ENCODE peak calls at places on chromosomes 4 and X, in four cellular contexts. U is GM12878, B is K562, H is HepG2. N is an unnamed sample.

GRCh38 chr4:2159931-2160330 is 82.0 kb downstream of the HAUS3 start:
- DNase-seq in U (no peak), B (no peak), H (no peak), N (no peak)

GRCh38 chr4:10100734-10101216 is 15.8 kb downstream of the WDR1 start:
- DNase-seq in U (no peak), B (no peak), H (no peak), N (no peak)

GRCh38 chr4:2042207-2042946 is 16.8 kb upstream of the NAT8L start:
- DNase-seq in U (no peak), B (peak; percentile 58), H (no peak), N (no peak)

GRCh38 chr4:181688886-181689285 is 554.3 kb upstream of the TENM3 start:
- DNase-seq in U (no peak), B (no peak), H (no peak), N (no peak)

GRCh38 chrX:44344194-44344593 is 722 bp upstream of the EFHC2 start:
- DNase-seq in U (no peak), B (peak; percentile 76), H (no peak), N (no peak)

GRCh38 chr4:2946812-2947600 is 16.2 kb downstream of the NOP14 start:
- DNase-seq in U (no peak), B (no peak), H (no peak), N (no peak)

GRCh38 chr4:40251366-40251765 is 54.5 kb downstream of the RHOH start:
- DNase-seq in U (no peak), B (no peak), H (no peak), N (peak; percentile 35)

GRCh38 chr4:94507708-94508107 is 56.0 kb downstream of the PDLIM5 start:
- DNase-seq in U (no peak), B (peak; percentile 50), H (peak; percentile 23), N (peak; percentile 81)

GRCh38 chr4:181956502-181956901 is 286.7 kb upstream of the TENM3 start:
- DNase-seq in U (no peak), B (no peak), H (no peak), N (no peak)

GRCh38 chr4:153362184-153362583 is 17.7 kb downstream of the MND1 start:
- DNase-seq in U (no peak), B (peak; percentile 93), H (no peak), N (no peak)

GRCh38 chr4:168612435-168613139 is 115.7 kb downstream of the PALLD start:
- DNase-seq in U (no peak), B (no peak), H (no peak), N (peak; percentile 38)

GRCh38 chr4:169660929-169661328 is 40.6 kb downstream of the CLCN3 start:
- DNase-seq in U (no peak), B (no peak), H (no peak), N (no peak)

GRCh38 chr4:117596917-117597316 is 437.4 kb upstream of the NDST3 start:
- DNase-seq in U (no peak), B (no peak), H (no peak), N (no peak)

GRCh38 chr4:19857405-19857804 is 394.3 kb upstream of the SLIT2 start:
- DNase-seq in U (no peak), B (no peak), H (no peak), N (no peak)

GRCh38 chr4:182724414-182724813 is 192.8 kb downstream of the DCTD start:
- DNase-seq in U (no peak), B (no peak), H (no peak), N (no peak)

GRCh38 chr4:159434496-159435241 is 331.8 kb downstream of the RAPGEF2 start:
- DNase-seq in U (no peak), B (no peak), H (no peak), N (no peak)

GRCh38 chrX:84047339-84047738 is 140.7 kb downstream of the RPS6KA6 start:
- DNase-seq in U (no peak), B (no peak), H (no peak), N (no peak)

GRCh38 chr4:23720556-23720955 is 169.3 kb downstream of the PPARGC1A start:
- DNase-seq in U (no peak), B (no peak), H (no peak), N (no peak)

GRCh38 chrX:34559325-34559724 is 97.8 kb downstream of the TMEM47 start:
- DNase-seq in U (no peak), B (no peak), H (no peak), N (no peak)

GRCh38 chrX:1221296-1221845 is 8.9 kb upstream of the CRLF2 start:
- DNase-seq in U (no peak), B (no peak), H (no peak), N (no peak)

GRCh38 chr4:47315346-47315745 is 148.2 kb downstream of the COMMD8 start:
- DNase-seq in U (no peak), B (no peak), H (no peak), N (no peak)

GRCh38 chrX:136310411-136310810 is 9.6 kb downstream of the ADGRG4 start:
- DNase-seq in U (no peak), B (peak; percentile 50), H (no peak), N (peak; percentile 2)

GRCh38 chr4:75542824-75543223 is 13.0 kb upstream of the ODAPH start:
- DNase-seq in U (no peak), B (no peak), H (no peak), N (peak; percentile 10)

DNA sequence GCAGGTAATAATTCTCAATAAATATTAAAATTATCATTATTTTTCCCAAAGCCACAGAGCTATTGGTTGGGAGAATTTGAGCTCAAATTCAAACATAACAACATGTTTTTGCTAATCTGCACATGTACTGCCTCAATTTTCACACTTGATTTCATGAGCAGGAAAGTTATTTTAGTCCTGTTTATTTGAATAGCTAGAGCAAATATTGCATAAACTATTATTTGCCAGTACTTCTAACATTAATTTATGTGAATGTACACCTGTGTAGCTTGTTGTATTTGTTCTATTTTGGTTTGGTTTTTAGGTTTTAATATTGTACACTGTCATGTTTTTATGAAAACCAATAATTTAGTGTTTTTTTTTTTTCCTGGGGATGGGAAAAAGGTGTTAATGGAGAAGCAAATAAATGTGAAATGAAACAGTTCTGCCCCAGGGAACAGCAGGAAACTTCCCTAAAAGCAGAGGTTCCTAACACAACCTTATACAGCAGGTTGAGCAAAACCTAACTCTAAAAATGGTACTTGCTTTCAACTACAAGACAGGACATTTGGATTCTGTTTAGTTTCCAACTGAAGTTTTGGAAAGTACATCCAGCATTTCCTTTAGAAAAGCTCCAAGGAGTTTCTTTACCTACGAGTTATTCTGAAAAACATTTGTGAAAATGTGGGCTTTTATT is 99.4 kb downstream of the SYNPO2 start:
- DNase-seq in U (no peak), B (no peak), H (no peak), N (no peak)
- H3K27ac ChIP-seq in U (no peak overlapping the region), B (no peak overlapping the region), H (no peak overlapping the region), N (no peak overlapping the region)

GRCh38 chrX:105975382-105975781 is 63.1 kb downstream of the SERPINA7 start:
- DNase-seq in U (no peak), B (no peak), H (peak; percentile 33), N (no peak)
- TF ChIP-seq KDM1A in U (no peak), B (no peak), H (no peak), N (no peak)

GRCh38 chr4:783133-783541 is 42.8 kb downstream of the CPLX1 start:
- DNase-seq in U (no peak), B (no peak), H (no peak), N (no peak)

GRCh38 chr4:779555-779954 is 46.4 kb downstream of the CPLX1 start:
- DNase-seq in U (no peak), B (no peak), H (no peak), N (no peak)

GRCh38 chr4:781493-782216 is 44.3 kb downstream of the CPLX1 start:
- DNase-seq in U (peak; percentile 93), B (peak; percentile 99), H (peak; percentile 97), N (peak; percentile 97)

GRCh38 chr4:777520-778262 is 48.2 kb downstream of the CPLX1 start:
- DNase-seq in U (no peak), B (no peak), H (peak; percentile 74), N (no peak)

GRCh38 chr4:780730-781492 is 45.0 kb downstream of the CPLX1 start:
- DNase-seq in U (no peak), B (no peak), H (no peak), N (no peak)
- TF ChIP-seq CHD4 in U (no peak), B (no peak), H (no peak), N (no peak)

GRCh38 chrX:40177489-40177888 is 79.7 kb upstream of the BCOR start:
- DNase-seq in U (no peak), B (no peak), H (no peak), N (no peak)

GRCh38 chrX:40176256-40176978 is 78.7 kb upstream of the BCOR start:
- DNase-seq in U (no peak), B (peak; percentile 73), H (peak; percentile 35), N (peak; percentile 44)

GRCh38 chrX:40175416-40176255 is 77.9 kb upstream of the BCOR start:
- DNase-seq in U (no peak), B (peak; percentile 91), H (peak; percentile 47), N (peak; percentile 13)

GRCh38 chrX:40177942-40178715 is 80.4 kb upstream of the BCOR start:
- DNase-seq in U (no peak), B (no peak), H (no peak), N (no peak)

GRCh38 chrX:40176979-40177430 is 79.2 kb upstream of the BCOR start:
- DNase-seq in U (no peak), B (no peak), H (peak; percentile 50), N (no peak)
- H3K27ac ChIP-seq in U (peak overlapping the region; percentile 96), B (peak overlapping the region; percentile 99), H (peak overlapping the region; percentile 95), N (peak overlapping the region; percentile 90)

DNA sequence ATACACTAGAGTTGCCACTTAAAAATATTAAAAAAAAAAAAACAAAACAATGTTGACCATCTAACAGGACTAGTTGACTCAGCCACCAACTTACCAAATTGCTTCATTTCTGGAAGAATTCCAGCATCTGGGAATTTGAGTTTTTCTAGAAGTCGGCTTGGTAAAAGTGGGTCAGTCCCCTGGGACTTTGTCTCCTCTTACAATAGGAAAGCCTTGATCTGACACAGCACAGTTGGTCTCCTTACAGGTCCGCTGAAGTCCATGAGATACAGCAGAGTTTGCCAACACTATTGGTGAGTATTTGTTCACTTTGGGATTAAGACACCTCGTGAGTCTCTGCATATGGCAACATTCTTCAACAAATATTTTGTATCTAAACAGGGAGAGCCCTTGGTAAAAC is 18.2 kb upstream of the DDIT4L start:
- DNase-seq in U (no peak), B (no peak), H (no peak), N (peak; percentile 56)
- TF ChIP-seq KDM1A in U (no peak), B (no peak), H (no peak), N (no peak)

GRCh38 chr4:6371271-6371670 is 101.1 kb downstream of the PPP2R2C start:
- DNase-seq in U (no peak), B (no peak), H (no peak), N (no peak)
- TF ChIP-seq CHD4 in U (no peak), B (no peak), H (no peak), N (no peak)

GRCh38 chrX:110402855-110403230 is 44.2 kb downstream of the RTL9 start:
- DNase-seq in U (no peak), B (peak; percentile 89), H (no peak), N (no peak)
- H3K27ac ChIP-seq in U (no peak overlapping the region), B (peak overlapping the region; percentile 63), H (no peak overlapping the region), N (peak overlapping the region; percentile 75)

GRCh38 chrX:18158963-18159362 is 61.7 kb downstream of the BEND2 start:
- DNase-seq in U (no peak), B (no peak), H (no peak), N (no peak)

GRCh38 chrX:18166068-18166467 is 54.6 kb downstream of the BEND2 start:
- DNase-seq in U (no peak), B (no peak), H (no peak), N (no peak)

GRCh38 chrX:18160369-18160768 is 60.3 kb downstream of the BEND2 start:
- DNase-seq in U (no peak), B (no peak), H (no peak), N (no peak)
- TF ChIP-seq KDM1A in U (no peak), B (no peak), H (no peak), N (no peak)

N was measured in A549.